ENCODE peak calls at places on chromosomes 16 and 17, in six cellular contexts. Z is H9, O is endothelial cell, K is AG09319, F is thoracic aorta, S is sigmoid colon. T is an unnamed sample.

GRCh38 chr17:80877095-80877828 is 114.4 kb upstream of the CHMP6 start:
- DNase-seq in Z (no peak), F (no peak), S (no peak), K (no peak), O (no peak), T (no peak)

GRCh38 chr17:835263-835662 is 53.1 kb downstream of the MRM3 start:
- DNase-seq in F (no peak), K (peak), O (no peak), Z (peak), S (peak), T (peak)

GRCh38 chr17:60583008-60583407 is 17.0 kb upstream of the PPM1D start:
- DNase-seq in O (no peak), S (no peak), K (no peak), F (no peak), Z (no peak), T (no peak)

GRCh38 chr16:51151435-51151950 is 423 bp upstream of the SALL1 start:
- DNase-seq in K (peak), F (no peak), S (no peak), O (peak), Z (peak), T (no peak)

GRCh38 chr16:19566362-19566761 is 10.9 kb downstream of the VPS35L start:
- DNase-seq in S (no peak), F (no peak), Z (no peak), K (no peak), O (no peak), T (no peak)

GRCh38 chr16:27789150-27789549 is 239.2 kb downstream of the KATNIP start:
- DNase-seq in K (no peak), F (no peak), Z (no peak), S (no peak), O (no peak), T (no peak)

GRCh38 chr17:29589524-29590260 is at the start of gene GIT1:
- DNase-seq in Z (peak), O (peak), K (peak), F (no peak), S (peak), T (peak)

GRCh38 chr17:41530062-41531048 is 2.2 kb upstream of the KRT19 start:
- DNase-seq in O (no peak), K (peak), S (no peak), F (peak), Z (no peak), T (peak)

GRCh38 chr16:2102471-2102870 is 33.2 kb downstream of the PKD1 start:
- DNase-seq in Z (no peak), O (no peak), S (no peak), K (no peak), F (no peak), T (no peak)

GRCh38 chr17:45221081-45221996 is at the start of gene FMNL1:
- DNase-seq in S (no peak), F (no peak), Z (no peak), O (no peak), K (no peak), T (peak)

GRCh38 chr16:88785106-88785924 is at the start of gene PIEZO1:
- DNase-seq in F (no peak), K (no peak), S (peak), O (peak), Z (no peak), T (peak)

GRCh38 chr16:70611785-70612303 is 34.5 kb upstream of the IL34 start:
- DNase-seq in K (no peak), O (no peak), S (no peak), Z (no peak), F (no peak), T (no peak)

GRCh38 chr17:43877031-43877430 is 30.1 kb downstream of the CD300LG start:
- DNase-seq in Z (no peak), S (no peak), O (no peak), F (no peak), K (no peak), T (no peak)

GRCh38 chr17:27600471-27600870 is 30.5 kb upstream of the LGALS9 start:
- DNase-seq in K (no peak), S (no peak), O (no peak), F (no peak), Z (no peak), T (no peak)

GRCh38 chr16:76176153-76176552 is 101.0 kb upstream of the CNTNAP4 start:
- DNase-seq in S (no peak), Z (no peak), K (no peak), O (no peak), F (no peak), T (no peak)

GRCh38 chr17:41725134-41725533 is 9.3 kb downstream of the HAP1 start:
- DNase-seq in F (no peak), K (no peak), Z (no peak), S (no peak), O (no peak), T (no peak)

GRCh38 chr16:57187508-57187854 is 1.4 kb downstream of the RSPRY1 start:
- DNase-seq in F (no peak), K (no peak), O (no peak), Z (no peak), S (no peak), T (no peak)

GRCh38 chr16:57186630-57187507 is 740 bp downstream of the RSPRY1 start:
- DNase-seq in F (no peak), Z (peak), K (no peak), O (peak), S (no peak), T (peak)

GRCh38 chr16:57185446-57185944 is 344 bp downstream of the PSME3IP1 start:
- DNase-seq in K (no peak), S (peak), Z (no peak), O (peak), F (peak), T (peak)

GRCh38 chr16:57184890-57185445 is 871 bp downstream of the PSME3IP1 start:
- DNase-seq in Z (no peak), F (no peak), K (no peak), S (no peak), O (no peak), T (peak)

GRCh38 chr16:57185945-57186629 is at the start of the genes PSME3IP1 and RSPRY1:
- DNase-seq in S (peak), Z (peak), O (peak), K (peak), F (peak), T (peak)
- TF ChIP-seq CTCF in S (no peak), Z (no peak), O (no peak), K (no peak), F (no peak), T (no peak)

DNA sequence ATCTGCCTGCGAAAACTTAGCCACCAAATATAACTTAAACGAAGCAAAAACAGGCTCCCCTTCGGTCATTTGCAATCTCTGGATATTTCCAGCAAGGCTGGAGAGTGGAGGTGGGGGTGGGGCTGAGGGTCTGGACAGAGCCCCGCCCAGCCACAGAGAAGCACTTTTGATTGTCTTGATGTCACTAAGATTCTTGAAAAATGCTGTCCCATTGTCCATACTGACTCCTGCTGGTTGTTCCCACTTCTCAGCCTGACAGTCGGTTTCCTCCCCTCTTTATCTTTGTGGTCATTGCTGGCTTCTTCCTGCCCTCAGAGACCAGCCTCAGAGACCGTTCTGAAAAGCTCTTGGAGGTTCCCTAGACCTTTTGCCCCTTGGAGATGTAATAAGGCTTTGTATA is 95.0 kb upstream of the DNAH9 start:
- DNase-seq in O (no peak), Z (peak), F (no peak), K (no peak), S (no peak), T (no peak)
- TF ChIP-seq CTCF in O (no peak), Z (peak), F (no peak), K (no peak), S (no peak), T (no peak)

DNA sequence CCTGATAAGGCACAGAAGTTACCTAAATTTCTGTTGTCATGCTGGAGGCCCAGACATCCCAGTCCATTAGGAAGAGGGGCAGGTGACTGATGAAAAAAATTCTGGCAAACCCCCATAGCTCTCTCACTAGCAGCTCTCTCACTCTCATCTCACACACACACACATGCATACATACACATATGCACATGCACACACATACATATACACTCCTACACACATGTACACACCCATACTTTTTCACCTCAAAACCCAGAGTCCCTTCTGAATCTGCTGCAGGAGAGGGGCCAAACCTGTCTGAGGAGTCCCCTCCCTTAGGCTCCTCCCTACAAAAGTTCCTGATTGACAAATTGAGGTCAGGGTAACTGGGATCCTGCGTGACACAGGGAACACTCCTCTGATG is 22.6 kb upstream of the SDR42E2 start:
- DNase-seq in K (no peak), F (no peak), S (no peak), Z (no peak), O (no peak), T (no peak)
- TF ChIP-seq CTCF in K (no peak), F (no peak), S (no peak), Z (no peak), O (no peak), T (no peak)

GRCh38 chr17:58631523-58632323 is 60.1 kb downstream of the TEX14 start:
- DNase-seq in Z (peak), O (peak), F (peak), S (peak), K (peak), T (peak)
- TF ChIP-seq CTCF in Z (no peak), O (no peak), F (no peak), S (peak), K (peak), T (no peak)

GRCh38 chr17:57085448-57086068 is 512 bp downstream of the AKAP1 start:
- DNase-seq in S (peak), F (no peak), K (no peak), O (peak), Z (peak), T (peak)
- TF ChIP-seq CTCF in S (no peak), F (no peak), K (peak), O (no peak), Z (peak), T (no peak)

GRCh38 chr16:84286568-84287220 is 8.0 kb upstream of the WFDC1 start:
- DNase-seq in O (no peak), Z (no peak), F (no peak), K (no peak), S (peak), T (peak)

GRCh38 chr16:84293406-84293805 is 1.3 kb upstream of the WFDC1 start:
- DNase-seq in F (no peak), K (no peak), O (no peak), S (no peak), Z (no peak), T (no peak)

GRCh38 chr16:84284168-84284722 is 10.4 kb upstream of the WFDC1 start:
- DNase-seq in O (no peak), F (no peak), K (no peak), Z (peak), S (peak), T (peak)

GRCh38 chr16:84292032-84292431 is 2.6 kb upstream of the WFDC1 start:
- DNase-seq in O (no peak), F (no peak), S (no peak), Z (no peak), K (no peak), T (no peak)

GRCh38 chr16:84288902-84289301 is 5.8 kb upstream of the WFDC1 start:
- DNase-seq in K (no peak), F (no peak), S (no peak), Z (no peak), O (no peak), T (no peak)
- TF ChIP-seq CTCF in K (no peak), F (no peak), S (no peak), Z (no peak), O (no peak), T (no peak)

DNA sequence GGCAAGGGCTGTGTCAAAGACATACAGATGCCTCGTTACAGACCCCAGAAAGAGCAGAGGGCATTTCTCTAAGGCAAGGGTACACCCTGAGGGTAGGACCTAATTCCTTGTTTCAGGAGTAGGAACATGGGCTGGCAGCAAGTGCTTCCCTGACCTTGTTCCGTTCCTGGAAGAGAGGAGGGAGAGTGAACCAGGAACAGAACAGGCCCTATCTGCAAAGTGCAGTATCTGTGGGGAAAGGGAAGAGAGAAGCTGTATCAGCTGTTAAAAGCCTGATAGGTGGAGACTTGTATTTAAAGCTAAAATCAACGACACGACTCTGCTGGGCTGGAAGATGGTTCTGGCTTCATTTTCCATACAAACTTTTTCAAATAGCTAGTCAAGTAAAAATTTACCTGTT is 26.1 kb upstream of the FASN start:
- DNase-seq in O (no peak), K (no peak), S (no peak), Z (no peak), F (no peak), T (no peak)
- TF ChIP-seq CTCF in O (no peak), K (no peak), S (no peak), Z (no peak), F (no peak), T (no peak)

GRCh38 chr17:62096401-62096670 is 31.3 kb upstream of the MED13 start:
- DNase-seq in F (no peak), O (no peak), Z (no peak), K (no peak), S (no peak), T (no peak)
- TF ChIP-seq CTCF in F (no peak), O (no peak), Z (no peak), K (no peak), S (no peak), T (no peak)

DNA sequence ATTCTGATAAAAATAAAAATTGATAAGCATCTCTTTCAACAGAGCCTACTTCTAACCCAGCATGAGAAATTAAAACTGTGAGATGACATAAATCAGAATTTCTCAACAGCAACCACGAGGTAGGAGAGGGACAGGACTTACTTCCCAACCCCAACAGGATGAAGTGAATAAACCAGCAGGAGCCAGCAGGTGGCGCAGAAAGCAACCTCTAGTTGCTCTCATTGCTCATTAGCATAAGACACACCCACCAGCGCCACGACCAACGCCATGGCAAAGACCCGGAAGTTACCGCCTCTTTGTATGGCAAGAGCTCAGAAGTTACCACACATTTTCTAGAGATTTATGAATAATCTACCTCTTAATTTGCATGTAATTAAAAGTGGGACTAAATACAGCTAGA is 189.4 kb upstream of the CDH8 start:
- DNase-seq in O (peak), F (no peak), K (no peak), S (no peak), Z (peak), T (no peak)
- TF ChIP-seq CTCF in O (no peak), F (no peak), K (no peak), S (no peak), Z (peak), T (no peak)